ENCODE peak calls at places on chromosomes 4 and X, in nine cellular contexts. H is AG10803, F is cardiac muscle cell, V is foreskin fibroblast, E is left ventricle myocardium inferior, D is tibial nerve, B is heart right ventricle, J is GM12865, U is psoas muscle. W is an unnamed sample.

GRCh38 chr4:47704693-47705325 is 133.1 kb downstream of the CORIN start:
- DNase-seq in H (peak), F (peak), V (peak), E (peak), D (no peak), B (peak), J (peak), U (no peak), W (peak)

GRCh38 chrX:2967998-2968909 is 38.1 kb upstream of the ARSH start:
- DNase-seq in H (peak), F (peak), V (peak), E (no peak), D (peak), B (peak), J (no peak), U (no peak), W (peak)

GRCh38 chr4:44845309-44845708 is 119.0 kb upstream of the GNPDA2 start:
- DNase-seq in H (no peak), F (no peak), V (no peak), E (no peak), D (no peak), B (no peak), J (no peak), U (no peak), W (no peak)

GRCh38 chr4:106080376-106080775 is 185.1 kb downstream of the NPNT start:
- DNase-seq in H (no peak), F (peak), V (no peak), E (no peak), D (no peak), B (no peak), J (no peak), U (no peak), W (no peak)

GRCh38 chr4:110878413-110878812 is 255.5 kb upstream of the PITX2 start:
- DNase-seq in H (no peak), F (no peak), V (no peak), E (no peak), D (no peak), B (no peak), J (no peak), U (no peak), W (no peak)

GRCh38 chr4:144754562-144755410 is 108.8 kb downstream of the HHIP start:
- DNase-seq in H (peak), F (peak), V (peak), E (no peak), D (no peak), B (no peak), J (no peak), U (no peak), W (no peak)

GRCh38 chr4:105946771-105947170 is 51.5 kb downstream of the NPNT start:
- DNase-seq in H (no peak), F (no peak), V (no peak), E (no peak), D (no peak), B (no peak), J (no peak), U (no peak), W (peak)

GRCh38 chr4:8168232-8168631 is 9.6 kb upstream of the ABLIM2 start:
- DNase-seq in H (no peak), F (no peak), V (no peak), E (no peak), D (no peak), B (no peak), J (no peak), U (no peak), W (no peak)

GRCh38 chr4:95732061-95732460 is 107.8 kb upstream of the PDHA2 start:
- DNase-seq in H (no peak), F (peak), V (no peak), E (no peak), D (no peak), B (no peak), J (no peak), U (no peak), W (no peak)

GRCh38 chr4:122412547-122412946 is 33.7 kb downstream of the ADAD1 start:
- DNase-seq in H (no peak), F (peak), V (no peak), E (no peak), D (no peak), B (no peak), J (peak), U (no peak), W (no peak)

GRCh38 chr4:25011135-25011866 is 19.4 kb downstream of the LGI2 start:
- DNase-seq in H (no peak), F (no peak), V (no peak), E (no peak), D (no peak), B (no peak), J (no peak), U (no peak), W (no peak)

GRCh38 chr4:9901262-9901661 is 119.8 kb downstream of the DRD5 start:
- DNase-seq in H (no peak), F (no peak), V (no peak), E (no peak), D (no peak), B (no peak), J (no peak), U (no peak), W (no peak)

GRCh38 chr4:84634961-84635360 is 52.0 kb downstream of the CDS1 start:
- DNase-seq in H (no peak), F (no peak), V (no peak), E (no peak), D (no peak), B (no peak), J (no peak), U (no peak), W (no peak)

GRCh38 chr4:74545488-74545887 is 100.6 kb downstream of the AREG start:
- DNase-seq in H (peak), F (peak), V (no peak), E (no peak), D (no peak), B (no peak), J (no peak), U (no peak), W (no peak)

GRCh38 chr4:106898621-106899230 is 137.4 kb downstream of the DKK2 start:
- DNase-seq in H (peak), F (peak), V (peak), E (no peak), D (no peak), B (no peak), J (peak), U (no peak), W (peak)

GRCh38 chr4:167028976-167029375 is 205.3 kb downstream of the SPOCK3 start:
- DNase-seq in H (no peak), F (no peak), V (no peak), E (no peak), D (no peak), B (no peak), J (no peak), U (no peak), W (no peak)

GRCh38 chr4:40309250-40309774 is 25.8 kb upstream of the CHRNA9 start:
- DNase-seq in H (peak), F (peak), V (peak), E (peak), D (peak), B (peak), J (peak), U (peak), W (peak)

GRCh38 chr4:137922721-137923120 is 319.4 kb downstream of the SLC7A11 start:
- DNase-seq in H (no peak), F (no peak), V (no peak), E (no peak), D (no peak), B (no peak), J (no peak), U (no peak), W (no peak)

GRCh38 chrX:18464500-18464899 is 39.1 kb downstream of the CDKL5 start:
- DNase-seq in H (no peak), F (no peak), V (no peak), E (no peak), D (no peak), B (no peak), J (no peak), U (no peak), W (no peak)

GRCh38 chrX:48540015-48540350 is 469 bp downstream of the TBC1D25 start:
- DNase-seq in H (peak), F (peak), V (peak), E (no peak), D (peak), B (peak), J (peak), U (no peak), W (no peak)

GRCh38 chr4:24588216-24588954 is 4.0 kb upstream of the DHX15 start:
- DNase-seq in H (no peak), F (no peak), V (no peak), E (no peak), D (no peak), B (no peak), J (no peak), U (no peak), W (no peak)

GRCh38 chrX:11786862-11787261 is 28.8 kb downstream of the MSL3 start:
- DNase-seq in H (no peak), F (peak), V (no peak), E (no peak), D (no peak), B (no peak), J (peak), U (no peak), W (no peak)

GRCh38 chrX:109533631-109534030 is 3.0 kb upstream of the NXT2 start:
- DNase-seq in H (peak), F (peak), V (peak), E (no peak), D (no peak), B (no peak), J (no peak), U (no peak), W (no peak)

GRCh38 chrX:153379971-153380581 is 21.1 kb downstream of the PNMA6E start:
- DNase-seq in H (no peak), F (no peak), V (no peak), E (no peak), D (no peak), B (no peak), J (no peak), U (no peak), W (no peak)

GRCh38 chr4:111031180-111031579 is 408.3 kb upstream of the PITX2 start:
- DNase-seq in H (peak), F (no peak), V (peak), E (no peak), D (no peak), B (no peak), J (no peak), U (no peak), W (no peak)

GRCh38 chr4:1364217-1364616 is 17.2 kb downstream of the UVSSA start:
- DNase-seq in H (no peak), F (no peak), V (no peak), E (no peak), D (no peak), B (no peak), J (no peak), U (no peak), W (no peak)

GRCh38 chr4:138982754-138983153 is 32.8 kb upstream of the NOCT start:
- DNase-seq in H (no peak), F (no peak), V (no peak), E (no peak), D (no peak), B (no peak), J (no peak), U (no peak), W (no peak)

GRCh38 chr4:138983690-138984089 is 31.9 kb upstream of the NOCT start:
- DNase-seq in H (no peak), F (no peak), V (no peak), E (no peak), D (no peak), B (no peak), J (no peak), U (no peak), W (no peak)

GRCh38 chr4:138979742-138980141 is 35.8 kb upstream of the NOCT start:
- DNase-seq in H (no peak), F (no peak), V (no peak), E (no peak), D (no peak), B (no peak), J (no peak), U (no peak), W (no peak)

GRCh38 chr4:138984647-138985046 is 30.9 kb upstream of the NOCT start:
- DNase-seq in H (no peak), F (no peak), V (no peak), E (no peak), D (no peak), B (no peak), J (no peak), U (no peak), W (no peak)

DNA sequence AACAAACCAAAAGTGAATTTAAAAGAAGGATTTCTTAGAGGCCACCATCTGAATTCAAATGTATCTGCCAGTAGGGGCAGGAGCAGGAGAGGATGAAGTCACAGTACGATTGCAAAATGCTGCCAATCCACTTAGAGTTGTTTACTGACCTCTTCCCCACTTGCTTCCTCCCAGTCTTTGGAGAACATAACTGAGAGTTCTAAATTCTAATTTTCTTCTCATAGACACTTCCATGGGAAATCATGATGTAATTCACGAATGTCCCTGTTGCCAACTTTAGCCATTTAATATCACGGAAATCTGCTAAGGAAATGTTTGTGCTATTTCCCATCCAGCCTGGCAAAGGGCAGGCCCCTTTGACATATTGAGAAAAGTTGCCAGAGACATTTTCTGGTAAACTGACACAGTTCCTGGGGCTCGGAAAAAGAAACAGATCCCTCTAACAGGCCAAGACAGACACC is 33.6 kb upstream of the NOCT start:
- DNase-seq in H (peak), F (peak), V (peak), E (no peak), D (no peak), B (no peak), J (no peak), U (no peak), W (peak)
- TF ChIP-seq CTCF in H (peak), F (peak), V (no peak), E (peak), D (peak), B (peak), J (no peak), U (peak), W (no peak)

GRCh38 chrX:45774961-45775360 is 574.3 kb upstream of the DIPK2B start:
- DNase-seq in H (peak), F (peak), V (peak), E (no peak), D (no peak), B (no peak), J (no peak), U (no peak), W (no peak)

GRCh38 chrX:45771114-45771513 is 570.4 kb upstream of the DIPK2B start:
- DNase-seq in H (peak), F (peak), V (peak), E (no peak), D (no peak), B (no peak), J (no peak), U (no peak), W (peak)

GRCh38 chrX:45768666-45769065 is 568.0 kb upstream of the DIPK2B start:
- DNase-seq in H (no peak), F (no peak), V (no peak), E (no peak), D (no peak), B (no peak), J (no peak), U (no peak), W (no peak)

GRCh38 chrX:45769919-45770582 is 569.4 kb upstream of the DIPK2B start:
- DNase-seq in H (peak), F (peak), V (peak), E (peak), D (peak), B (peak), J (peak), U (peak), W (peak)

DNA sequence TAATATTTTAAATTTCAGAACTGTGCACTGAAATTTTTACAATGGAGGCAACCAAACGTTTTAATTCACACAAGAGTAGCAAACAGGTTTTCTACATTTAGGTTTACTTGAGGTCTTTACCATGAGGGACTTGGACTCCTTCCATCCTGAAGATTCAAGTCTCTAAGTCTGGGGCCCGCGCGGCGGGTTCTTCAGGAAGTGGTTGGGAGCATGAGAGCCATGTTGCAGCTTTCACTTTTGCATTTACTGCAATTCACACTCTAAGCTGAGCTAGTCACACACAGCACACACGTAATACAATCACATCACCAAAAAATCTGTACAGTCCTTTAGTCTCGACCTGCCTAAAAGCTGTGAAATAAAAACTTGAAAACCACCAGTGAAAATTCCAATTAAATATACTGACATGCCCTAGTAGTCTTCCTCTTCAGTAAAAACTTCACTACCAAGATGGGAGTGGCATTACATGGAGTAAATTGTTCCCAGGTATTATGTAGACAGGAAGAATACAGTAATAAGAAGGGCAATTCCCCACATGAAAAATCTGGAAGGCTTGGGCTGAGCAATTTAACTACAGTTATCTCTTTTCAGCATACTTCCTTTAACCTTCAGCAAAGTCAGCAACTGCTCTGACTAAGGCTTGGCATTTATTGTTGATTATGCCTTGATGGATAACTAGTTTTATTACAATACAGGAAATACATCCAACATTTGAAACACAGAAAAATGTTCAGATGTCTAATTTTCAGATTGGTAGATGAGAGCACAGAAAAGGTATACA is 571.1 kb upstream of the DIPK2B start:
- DNase-seq in H (peak), F (peak), V (peak), E (peak), D (no peak), B (peak), J (peak), U (no peak), W (no peak)
- H3K4me3 ChIP-seq in H (peak), F (no peak), V (peak), E (peak), D (no peak), B (peak), J (peak), U (peak), W (peak)

GRCh38 chr4:153083447-153083921 is 120.8 kb upstream of the TRIM2 start:
- DNase-seq in H (peak), F (peak), V (peak), E (no peak), D (no peak), B (no peak), J (peak), U (no peak), W (peak)
- TF ChIP-seq CTCF in H (peak), F (peak), V (peak), E (peak), D (peak), B (peak), J (peak), U (peak), W (peak)

DNA sequence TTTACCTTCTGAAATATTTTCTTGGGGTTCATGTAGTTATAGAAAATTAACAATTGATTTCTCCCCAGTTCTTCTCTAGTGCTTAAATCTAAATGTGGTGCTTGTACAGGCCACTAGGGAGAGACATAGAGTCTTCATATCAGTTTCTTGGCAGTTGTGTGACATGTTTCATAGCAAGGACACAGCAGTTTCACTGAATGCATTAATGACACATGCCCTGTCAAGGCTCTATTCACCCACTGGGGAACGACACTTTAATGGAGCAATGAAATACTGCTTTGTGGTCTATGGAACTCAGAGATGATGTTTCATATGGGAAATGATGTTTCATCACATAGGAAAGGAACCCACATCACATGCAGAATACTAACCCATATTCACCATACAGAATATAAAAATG is 2.8 kb downstream of the VEGFC start:
- DNase-seq in H (peak), F (peak), V (peak), E (no peak), D (no peak), B (no peak), J (peak), U (no peak), W (peak)
- H3K4me3 ChIP-seq in H (peak), F (no peak), V (peak), E (peak), D (no peak), B (peak), J (no peak), U (peak), W (no peak)

DNA sequence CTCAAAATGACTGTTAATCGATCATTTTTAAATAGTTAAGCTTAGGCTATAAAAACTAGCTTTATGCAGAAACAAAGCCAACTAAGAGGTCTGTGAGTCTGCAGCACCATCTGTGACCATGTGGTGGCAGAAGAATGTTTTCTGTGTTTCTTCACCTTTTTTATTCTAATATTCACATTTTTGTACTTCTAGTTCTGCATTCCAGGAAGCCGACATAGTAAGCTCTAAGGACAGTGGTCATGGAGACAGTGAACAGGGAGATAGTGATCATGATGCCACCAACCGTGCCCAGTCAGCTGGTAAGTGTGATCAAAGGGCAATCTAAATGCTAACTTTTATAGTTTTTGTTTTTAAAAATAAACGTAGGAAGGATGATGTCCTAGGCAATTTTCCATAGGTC is 5.6 kb downstream of the PCDH10 start:
- DNase-seq in H (peak), F (peak), V (no peak), E (no peak), D (no peak), B (no peak), J (peak), U (no peak), W (peak)
- TF ChIP-seq CTCF in H (peak), F (peak), V (peak), E (peak), D (peak), B (peak), J (peak), U (peak), W (peak)

W was measured in Caco-2.